ENCODE peak calls at places on chromosomes 12 and 14, in nine cellular contexts. G is K562, S is A549, A is HCT116, Z is HepG2, M is GM12878, H is GM23338, R is Panc1, K is SK-N-SH. Q is an unnamed sample.

GRCh38 chr12:53060064-53060720 is 10.3 kb downstream of the TNS2 start:
- DNase-seq in K (no peak), M (no peak), S (no peak), A (no peak), Z (no peak), G (no peak), H (no peak), R (no peak), Q (no peak)

GRCh38 chr12:90149453-90149852 is 440.8 kb upstream of the ATP2B1 start:
- DNase-seq in K (no peak), S (no peak), A (no peak), H (no peak), R (no peak), M (no peak), Z (no peak), G (no peak), Q (no peak)

GRCh38 chr12:87518508-87518907 is 510.7 kb downstream of the C12orf50 start:
- DNase-seq in S (no peak), Z (no peak), G (no peak), M (no peak), R (no peak), A (no peak), K (no peak), H (no peak), Q (no peak)

GRCh38 chr14:64434528-64434927 is 30.8 kb upstream of the AKAP5 start:
- DNase-seq in M (no peak), Z (no peak), H (no peak), G (no peak), K (no peak), R (no peak), S (no peak), A (no peak), Q (no peak)

GRCh38 chr12:49219417-49220026 is 30.6 kb upstream of the TUBA1A start:
- DNase-seq in M (no peak), Z (no peak), K (no peak), G (no peak), H (no peak), A (no peak), S (no peak), R (no peak), Q (no peak)

GRCh38 chr12:6465467-6466183 is 4.9 kb downstream of the VAMP1 start:
- DNase-seq in Z (peak), S (peak), H (peak), A (peak), G (peak), K (peak), R (peak), M (no peak), Q (peak)

GRCh38 chr12:62647586-62647985 is 181.0 kb downstream of the MON2 start:
- DNase-seq in H (peak), M (no peak), S (no peak), G (no peak), K (no peak), A (no peak), R (no peak), Z (no peak), Q (no peak)

GRCh38 chr12:67286257-67286656 is 17.1 kb downstream of the CAND1 start:
- DNase-seq in K (no peak), Z (no peak), A (no peak), G (no peak), H (no peak), M (no peak), R (no peak), S (no peak), Q (no peak)

GRCh38 chr12:104578453-104578852 is 121.7 kb downstream of the CHST11 start:
- DNase-seq in K (no peak), R (no peak), A (no peak), H (no peak), S (peak), G (peak), M (no peak), Z (no peak), Q (no peak)

GRCh38 chr14:102317564-102318248 is 1.8 kb upstream of the ZNF839 start:
- DNase-seq in A (no peak), S (peak), R (no peak), Z (peak), H (peak), M (no peak), K (no peak), G (no peak), Q (peak)

GRCh38 chr12:124917135-124917840 is 2.8 kb upstream of the UBC start:
- DNase-seq in H (peak), A (peak), R (no peak), Z (peak), S (peak), G (peak), M (peak), K (peak), Q (peak)

GRCh38 chr12:12819752-12820311 is 6.7 kb downstream of the DDX47 start:
- DNase-seq in H (no peak), Z (no peak), K (no peak), A (no peak), G (peak), R (no peak), S (peak), M (no peak), Q (no peak)

GRCh38 chr12:2963760-2964292 is 4.6 kb downstream of the TEAD4 start:
- DNase-seq in M (no peak), H (peak), G (no peak), A (no peak), Z (peak), R (no peak), K (no peak), S (no peak), Q (no peak)

GRCh38 chr14:87334997-87335675 is 657.8 kb downstream of the GALC start:
- DNase-seq in S (no peak), R (no peak), Z (no peak), G (no peak), H (peak), A (no peak), M (no peak), K (no peak), Q (no peak)

GRCh38 chr12:67676624-67677023 is 28.1 kb downstream of the DYRK2 start:
- DNase-seq in H (no peak), S (no peak), K (no peak), M (no peak), R (no peak), A (no peak), Z (no peak), G (no peak), Q (no peak)

GRCh38 chr14:65403231-65403630 is 9.3 kb upstream of the FUT8 start:
- DNase-seq in Z (no peak), R (no peak), G (no peak), M (no peak), H (no peak), A (no peak), K (no peak), S (no peak), Q (no peak)

GRCh38 chr14:68876976-68877375 is 84.1 kb upstream of the ZFP36L1 start:
- DNase-seq in H (no peak), G (no peak), A (no peak), Z (no peak), S (no peak), K (no peak), R (no peak), M (no peak), Q (no peak)

GRCh38 chr12:100995771-100996170 is 201.2 kb downstream of the ANO4 start:
- DNase-seq in G (no peak), A (no peak), R (no peak), S (no peak), H (no peak), M (peak), K (no peak), Z (no peak), Q (no peak)

GRCh38 chr12:46214668-46215429 is 54.0 kb downstream of the SLC38A1 start:
- DNase-seq in S (no peak), M (peak), G (no peak), A (no peak), H (no peak), R (no peak), Z (no peak), K (no peak), Q (no peak)

GRCh38 chr14:30798961-30799360 is 75.4 kb upstream of the COCH start:
- DNase-seq in A (no peak), K (no peak), G (no peak), Z (no peak), M (no peak), R (no peak), S (no peak), H (no peak), Q (no peak)

GRCh38 chr12:124992874-124993567 is 424 bp upstream of the BRI3BP start:
- DNase-seq in Z (peak), M (peak), G (peak), K (peak), S (peak), R (peak), H (peak), A (peak), Q (peak)

GRCh38 chr12:108995370-108995992 is 25.4 kb downstream of the SVOP start:
- DNase-seq in H (no peak), K (no peak), G (no peak), Z (no peak), R (no peak), M (no peak), S (no peak), A (no peak), Q (no peak)

GRCh38 chr12:46259071-46259470 is 9.8 kb downstream of the SLC38A1 start:
- DNase-seq in R (no peak), M (no peak), K (no peak), H (no peak), A (no peak), G (no peak), Z (peak), S (no peak), Q (no peak)

GRCh38 chr14:103155013-103155412 is 31.8 kb downstream of the TNFAIP2 start:
- DNase-seq in Z (peak), S (peak), R (peak), K (peak), H (no peak), G (no peak), M (no peak), A (peak), Q (no peak)

GRCh38 chr12:46154221-46154975 is 114.4 kb downstream of the SLC38A1 start:
- DNase-seq in A (peak), K (no peak), R (peak), G (no peak), H (no peak), Z (no peak), M (no peak), S (peak), Q (no peak)

GRCh38 chr14:35355981-35356839 is 48.3 kb downstream of the NFKBIA start:
- DNase-seq in K (no peak), M (no peak), A (peak), Z (peak), S (peak), G (peak), H (no peak), R (no peak), Q (no peak)

GRCh38 chr14:81772391-81772790 is 238.7 kb upstream of the SEL1L start:
- DNase-seq in Z (no peak), S (no peak), A (no peak), K (no peak), M (no peak), H (no peak), R (no peak), G (no peak), Q (peak)

GRCh38 chr14:22966783-22967269 is 9.9 kb upstream of the HAUS4 start:
- DNase-seq in K (no peak), A (no peak), Z (no peak), M (no peak), H (no peak), R (no peak), S (no peak), G (peak), Q (no peak)
- TF ChIP-seq REST in K (no peak), A (no peak), Z (no peak), M (no peak), H (no peak), R (no peak), S (no peak), G (no peak), Q (no peak)

DNA sequence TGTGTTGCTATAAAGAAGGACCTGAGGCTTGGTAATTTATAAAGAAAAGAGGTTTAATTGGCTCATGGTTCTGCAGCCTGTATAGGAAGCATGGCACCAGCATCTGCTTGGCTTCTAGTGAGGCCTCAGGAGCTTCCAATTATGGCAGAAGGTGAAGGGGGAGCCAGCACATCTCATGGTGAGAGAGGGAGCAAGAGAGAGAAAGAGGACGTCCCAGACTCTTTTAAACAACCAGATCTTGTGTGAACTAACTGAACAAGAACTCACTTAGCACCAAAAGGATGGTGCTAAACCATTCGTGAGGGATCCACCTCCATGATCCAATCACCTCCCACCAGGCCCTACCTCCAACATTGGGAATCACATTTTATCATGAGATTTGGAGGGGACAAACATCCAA is 6.1 kb upstream of the SNAPC1 start:
- DNase-seq in S (no peak), K (no peak), G (no peak), H (no peak), A (no peak), R (no peak), Z (no peak), M (no peak), Q (no peak)
- H3K27ac ChIP-seq in S (peak), K (no peak), G (no peak), H (peak), A (no peak), R (no peak), Z (no peak), M (no peak), Q (no peak)

GRCh38 chr14:51044961-51045360 is 49.9 kb downstream of the TRIM9 start:
- DNase-seq in M (no peak), K (no peak), R (no peak), Z (no peak), G (no peak), S (no peak), H (no peak), A (no peak), Q (no peak)
- TF ChIP-seq REST in M (no peak), K (no peak), R (no peak), Z (no peak), G (no peak), S (no peak), H (no peak), A (no peak), Q (no peak)

GRCh38 chr12:8157484-8158198 is 826 bp downstream of the ZNF705A start:
- DNase-seq in S (peak), G (no peak), Z (no peak), A (no peak), R (no peak), H (no peak), K (no peak), M (no peak), Q (no peak)
- H3K27ac ChIP-seq in S (peak), G (no peak), Z (no peak), A (no peak), R (no peak), H (no peak), K (peak), M (no peak), Q (peak)

DNA sequence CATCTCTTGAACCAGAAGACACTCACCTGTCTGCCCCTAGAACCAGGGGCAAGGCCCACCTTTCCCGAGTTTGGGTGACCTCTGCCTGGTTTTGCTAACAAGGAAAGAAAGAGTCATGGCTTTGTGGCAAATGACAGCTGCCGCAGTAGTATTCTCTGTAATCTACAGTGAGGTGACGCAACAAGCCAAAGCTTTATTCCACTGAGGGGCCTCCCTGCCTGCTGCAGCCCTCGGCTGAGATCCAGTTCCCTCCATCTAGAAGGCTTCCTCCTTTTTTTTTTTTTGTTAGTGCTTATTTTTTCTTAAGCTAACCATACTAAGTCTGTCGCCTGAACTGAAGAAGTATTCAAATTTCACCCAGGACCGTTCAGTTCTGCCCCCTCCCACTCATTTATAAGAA is 142.3 kb upstream of the TMCC3 start:
- DNase-seq in Z (no peak), G (no peak), A (no peak), K (no peak), S (no peak), R (no peak), M (no peak), H (no peak), Q (peak)
- TF ChIP-seq REST in Z (no peak), G (no peak), A (no peak), K (no peak), S (no peak), R (no peak), M (no peak), H (no peak), Q (no peak)